ENCODE peak calls at places on chromosome 12, in ten cellular contexts. One of them, this sample, is unnamed.

GRCh38 chr12:121580959-121581680 is at the start of gene KDM2B:
- DNase-seq in activated T-helper 9 cell treated with anti-CD3 and anti-CD28 coated beads, Interleukin-2, amount 50 U/mL, for 16 hours: no peak
- DNase-seq in SW 1271: no peak
- DNase-seq in NCI-H1105 treated with DMSO at 0.1 percent for 48 hours: no peak
- DNase-seq in AG10803: peak; percentile 40
- DNase-seq in erythroblast: peak; percentile 80
- DNase-seq in stimulated activated CD8-positive, alpha-beta memory T cell treated with anti-CD3 and anti-CD28 coated beads, Interleukin-4, amount 100 ng/mL, for 24 hours: no peak
- DNase-seq in stimulated activated naive CD8-positive, alpha-beta T cell treated with anti-CD3 and anti-CD28 coated beads, Interleukin-15, amount 100 ng/mL, for 72 hours: no peak
- DNase-seq in effector memory CD8-positive, alpha-beta T cell: no peak
- DNase-seq in psoas muscle: no peak
- DNase-seq in this sample: peak; percentile 62

GRCh38 chr12:114671664-114672476 is 12.1 kb downstream of the TBX3 start:
- DNase-seq in activated T-helper 9 cell treated with anti-CD3 and anti-CD28 coated beads, Interleukin-2, amount 50 U/mL, for 16 hours: no peak
- DNase-seq in SW 1271: no peak
- DNase-seq in NCI-H1105 treated with DMSO at 0.1 percent for 48 hours: no peak
- DNase-seq in AG10803: peak; percentile 24
- DNase-seq in erythroblast: no peak
- DNase-seq in stimulated activated CD8-positive, alpha-beta memory T cell treated with anti-CD3 and anti-CD28 coated beads, Interleukin-4, amount 100 ng/mL, for 24 hours: no peak
- DNase-seq in stimulated activated naive CD8-positive, alpha-beta T cell treated with anti-CD3 and anti-CD28 coated beads, Interleukin-15, amount 100 ng/mL, for 72 hours: no peak
- DNase-seq in effector memory CD8-positive, alpha-beta T cell: no peak
- DNase-seq in psoas muscle: no peak
- DNase-seq in this sample: no peak

GRCh38 chr12:45388545-45388944 is 172.7 kb downstream of the ANO6 start:
- DNase-seq in activated T-helper 9 cell treated with anti-CD3 and anti-CD28 coated beads, Interleukin-2, amount 50 U/mL, for 16 hours: no peak
- DNase-seq in SW 1271: peak; percentile 10
- DNase-seq in NCI-H1105 treated with DMSO at 0.1 percent for 48 hours: peak; percentile 21
- DNase-seq in AG10803: peak; percentile 50
- DNase-seq in erythroblast: peak; percentile 25
- DNase-seq in stimulated activated CD8-positive, alpha-beta memory T cell treated with anti-CD3 and anti-CD28 coated beads, Interleukin-4, amount 100 ng/mL, for 24 hours: no peak
- DNase-seq in stimulated activated naive CD8-positive, alpha-beta T cell treated with anti-CD3 and anti-CD28 coated beads, Interleukin-15, amount 100 ng/mL, for 72 hours: no peak
- DNase-seq in effector memory CD8-positive, alpha-beta T cell: no peak
- DNase-seq in psoas muscle: no peak
- DNase-seq in this sample: peak; percentile 45

GRCh38 chr12:62854024-62854423 is 80.9 kb downstream of the PPM1H start:
- DNase-seq in activated T-helper 9 cell treated with anti-CD3 and anti-CD28 coated beads, Interleukin-2, amount 50 U/mL, for 16 hours: no peak
- DNase-seq in SW 1271: no peak
- DNase-seq in NCI-H1105 treated with DMSO at 0.1 percent for 48 hours: no peak
- DNase-seq in AG10803: no peak
- DNase-seq in erythroblast: no peak
- DNase-seq in stimulated activated CD8-positive, alpha-beta memory T cell treated with anti-CD3 and anti-CD28 coated beads, Interleukin-4, amount 100 ng/mL, for 24 hours: no peak
- DNase-seq in stimulated activated naive CD8-positive, alpha-beta T cell treated with anti-CD3 and anti-CD28 coated beads, Interleukin-15, amount 100 ng/mL, for 72 hours: no peak
- DNase-seq in effector memory CD8-positive, alpha-beta T cell: no peak
- DNase-seq in psoas muscle: no peak
- DNase-seq in this sample: no peak

GRCh38 chr12:47741340-47741703 is 16.0 kb upstream of the ENDOU start:
- DNase-seq in activated T-helper 9 cell treated with anti-CD3 and anti-CD28 coated beads, Interleukin-2, amount 50 U/mL, for 16 hours: peak; percentile 31
- DNase-seq in SW 1271: no peak
- DNase-seq in NCI-H1105 treated with DMSO at 0.1 percent for 48 hours: peak; percentile 88
- DNase-seq in AG10803: peak; percentile 42
- DNase-seq in erythroblast: peak; percentile 14
- DNase-seq in stimulated activated CD8-positive, alpha-beta memory T cell treated with anti-CD3 and anti-CD28 coated beads, Interleukin-4, amount 100 ng/mL, for 24 hours: peak; percentile 38
- DNase-seq in stimulated activated naive CD8-positive, alpha-beta T cell treated with anti-CD3 and anti-CD28 coated beads, Interleukin-15, amount 100 ng/mL, for 72 hours: peak; percentile 78
- DNase-seq in effector memory CD8-positive, alpha-beta T cell: peak; percentile 80
- DNase-seq in psoas muscle: peak; percentile 86
- DNase-seq in this sample: peak; percentile 86

GRCh38 chr12:116248930-116249329 is 28.6 kb downstream of the MED13L start:
- DNase-seq in activated T-helper 9 cell treated with anti-CD3 and anti-CD28 coated beads, Interleukin-2, amount 50 U/mL, for 16 hours: no peak
- DNase-seq in SW 1271: no peak
- DNase-seq in NCI-H1105 treated with DMSO at 0.1 percent for 48 hours: no peak
- DNase-seq in AG10803: no peak
- DNase-seq in erythroblast: no peak
- DNase-seq in stimulated activated CD8-positive, alpha-beta memory T cell treated with anti-CD3 and anti-CD28 coated beads, Interleukin-4, amount 100 ng/mL, for 24 hours: no peak
- DNase-seq in stimulated activated naive CD8-positive, alpha-beta T cell treated with anti-CD3 and anti-CD28 coated beads, Interleukin-15, amount 100 ng/mL, for 72 hours: no peak
- DNase-seq in effector memory CD8-positive, alpha-beta T cell: no peak
- DNase-seq in psoas muscle: no peak
- DNase-seq in this sample: no peak

GRCh38 chr12:51364026-51364425 is 17.5 kb upstream of the CELA1 start:
- DNase-seq in activated T-helper 9 cell treated with anti-CD3 and anti-CD28 coated beads, Interleukin-2, amount 50 U/mL, for 16 hours: no peak
- DNase-seq in SW 1271: no peak
- DNase-seq in NCI-H1105 treated with DMSO at 0.1 percent for 48 hours: no peak
- DNase-seq in AG10803: no peak
- DNase-seq in erythroblast: no peak
- DNase-seq in stimulated activated CD8-positive, alpha-beta memory T cell treated with anti-CD3 and anti-CD28 coated beads, Interleukin-4, amount 100 ng/mL, for 24 hours: no peak
- DNase-seq in stimulated activated naive CD8-positive, alpha-beta T cell treated with anti-CD3 and anti-CD28 coated beads, Interleukin-15, amount 100 ng/mL, for 72 hours: no peak
- DNase-seq in effector memory CD8-positive, alpha-beta T cell: no peak
- DNase-seq in psoas muscle: no peak
- DNase-seq in this sample: no peak

GRCh38 chr12:22415342-22416309 is 81.1 kb upstream of the ST8SIA1 start:
- DNase-seq in activated T-helper 9 cell treated with anti-CD3 and anti-CD28 coated beads, Interleukin-2, amount 50 U/mL, for 16 hours: no peak
- DNase-seq in SW 1271: no peak
- DNase-seq in NCI-H1105 treated with DMSO at 0.1 percent for 48 hours: peak; percentile 48
- DNase-seq in AG10803: peak; percentile 6
- DNase-seq in erythroblast: no peak
- DNase-seq in stimulated activated CD8-positive, alpha-beta memory T cell treated with anti-CD3 and anti-CD28 coated beads, Interleukin-4, amount 100 ng/mL, for 24 hours: no peak
- DNase-seq in stimulated activated naive CD8-positive, alpha-beta T cell treated with anti-CD3 and anti-CD28 coated beads, Interleukin-15, amount 100 ng/mL, for 72 hours: no peak
- DNase-seq in effector memory CD8-positive, alpha-beta T cell: no peak
- DNase-seq in psoas muscle: no peak
- DNase-seq in this sample: peak; percentile 11

This sample was measured in RPMI7951.